ENCODE peak calls at places on chromosome 4, in seven cellular contexts. Q, J, V, R, N, W and I are unnamed samples.

GRCh38 chr4:118773082-118773792 is 62.7 kb downstream of the SEC24D start:
- DNase-seq in Q (no peak), J (no peak), V (no peak), R (no peak), N (no peak), W (no peak), I (no peak)

GRCh38 chr4:140756292-140757219 is at the start of gene TBC1D9:
- DNase-seq in Q (peak), J (peak), V (no peak), R (peak), N (no peak), W (peak), I (peak)

GRCh38 chr4:74522251-74522991 is 77.5 kb downstream of the AREG start:
- DNase-seq in Q (no peak), J (no peak), V (no peak), R (no peak), N (no peak), W (no peak), I (no peak)

GRCh38 chr4:185396724-185397402 is at the start of gene ANKRD37:
- DNase-seq in Q (peak), J (no peak), V (no peak), R (no peak), N (no peak), W (no peak), I (no peak)

GRCh38 chr4:4577359-4577875 is 35.6 kb upstream of the STX18 start:
- DNase-seq in Q (no peak), J (no peak), V (no peak), R (no peak), N (no peak), W (no peak), I (no peak)

GRCh38 chr4:156968479-156968984 is 3.1 kb downstream of the PDGFC start:
- DNase-seq in Q (peak), J (peak), V (no peak), R (no peak), N (no peak), W (no peak), I (peak)

GRCh38 chr4:147707892-147708672 is 23.8 kb upstream of the ARHGAP10 start:
- DNase-seq in Q (peak), J (peak), V (peak), R (no peak), N (peak), W (peak), I (no peak)

GRCh38 chr4:56264861-56265260 is 122.4 kb downstream of the AASDH start:
- DNase-seq in Q (no peak), J (no peak), V (no peak), R (no peak), N (no peak), W (no peak), I (no peak)

GRCh38 chr4:151013491-151013890 is 1.6 kb downstream of the LRBA start:
- DNase-seq in Q (no peak), J (no peak), V (no peak), R (no peak), N (no peak), W (no peak), I (no peak)

GRCh38 chr4:86032476-86033022 is 327.3 kb downstream of the MAPK10 start:
- DNase-seq in Q (peak), J (no peak), V (no peak), R (no peak), N (no peak), W (no peak), I (no peak)

GRCh38 chr4:77007358-77008230 is 58.0 kb downstream of the SEPTIN11 start:
- DNase-seq in Q (peak), J (peak), V (no peak), R (no peak), N (no peak), W (no peak), I (peak)

GRCh38 chr4:4862665-4863482 is 3.4 kb downstream of the MSX1 start:
- DNase-seq in Q (no peak), J (no peak), V (no peak), R (no peak), N (no peak), W (no peak), I (no peak)

GRCh38 chr4:168273838-168274237 is 44.7 kb downstream of the DDX60 start:
- DNase-seq in Q (no peak), J (no peak), V (no peak), R (no peak), N (no peak), W (no peak), I (no peak)

GRCh38 chr4:181528570-181529184 is 714.5 kb upstream of the TENM3 start:
- DNase-seq in Q (peak), J (peak), V (no peak), R (peak), N (no peak), W (no peak), I (no peak)

GRCh38 chr4:22237846-22238513 is 277.9 kb downstream of the ADGRA3 start:
- DNase-seq in Q (no peak), J (no peak), V (no peak), R (no peak), N (no peak), W (no peak), I (no peak)

GRCh38 chr4:76600447-76600846 is 165.4 kb downstream of the SHROOM3 start:
- DNase-seq in Q (no peak), J (no peak), V (no peak), R (no peak), N (no peak), W (no peak), I (no peak)

GRCh38 chr4:18041114-18041513 is 19.6 kb upstream of the LCORL start:
- DNase-seq in Q (no peak), J (no peak), V (no peak), R (no peak), N (no peak), W (no peak), I (no peak)

GRCh38 chr4:108053281-108053701 is 63.6 kb downstream of the HADH start:
- DNase-seq in Q (no peak), J (no peak), V (no peak), R (no peak), N (no peak), W (no peak), I (no peak)

GRCh38 chr4:24800273-24800880 is 5.0 kb downstream of the SOD3 start:
- DNase-seq in Q (no peak), J (no peak), V (no peak), R (no peak), N (no peak), W (no peak), I (no peak)

GRCh38 chr4:6692806-6693205 is 872 bp upstream of the S100P start:
- DNase-seq in Q (peak), J (no peak), V (no peak), R (no peak), N (no peak), W (no peak), I (no peak)

GRCh38 chr4:125319311-125319710 is 4.6 kb downstream of the FAT4 start:
- DNase-seq in Q (no peak), J (no peak), V (no peak), R (no peak), N (no peak), W (no peak), I (no peak)

GRCh38 chr4:117085185-117085701 is at the start of gene TRAM1L1:
- DNase-seq in Q (peak), J (peak), V (no peak), R (peak), N (no peak), W (no peak), I (no peak)

GRCh38 chr4:173169178-173169427 is 492 bp downstream of the GALNT7 start:
- DNase-seq in Q (no peak), J (no peak), V (no peak), R (no peak), N (no peak), W (no peak), I (no peak)

GRCh38 chr4:1577818-1578217 is 106.3 kb downstream of the FAM53A start:
- DNase-seq in Q (no peak), J (no peak), V (no peak), R (no peak), N (no peak), W (no peak), I (no peak)

GRCh38 chr4:79623125-79623905 is 215.3 kb upstream of the GK2 start:
- DNase-seq in Q (no peak), J (no peak), V (no peak), R (peak), N (no peak), W (no peak), I (no peak)

GRCh38 chr4:7365472-7366179 is 69.1 kb downstream of the PSAPL1 start:
- DNase-seq in Q (no peak), J (no peak), V (no peak), R (peak), N (no peak), W (no peak), I (no peak)

GRCh38 chr4:168071304-168071703 is 21.0 kb upstream of the ANXA10 start:
- DNase-seq in Q (no peak), J (no peak), V (no peak), R (no peak), N (no peak), W (no peak), I (no peak)

GRCh38 chr4:68349361-68350360 is at the start of gene YTHDC1:
- DNase-seq in Q (peak), J (peak), V (peak), R (peak), N (peak), W (peak), I (peak)

GRCh38 chr4:183504930-183505555 is at the start of gene ING2:
- DNase-seq in Q (peak), J (no peak), V (no peak), R (peak), N (no peak), W (no peak), I (no peak)

GRCh38 chr4:73172166-73172565 is 86.4 kb downstream of the ANKRD17 start:
- DNase-seq in Q (no peak), J (no peak), V (no peak), R (no peak), N (no peak), W (no peak), I (no peak)

GRCh38 chr4:7206856-7207567 is 14.7 kb downstream of the SORCS2 start:
- DNase-seq in Q (peak), J (no peak), V (no peak), R (peak), N (no peak), W (no peak), I (no peak)

GRCh38 chr4:38131371-38132139 is 171.4 kb downstream of the PTTG2 start:
- DNase-seq in Q (no peak), J (peak), V (peak), R (no peak), N (peak), W (peak), I (peak)

GRCh38 chr4:186701273-186701672 is 22.4 kb downstream of the FAT1 start:
- DNase-seq in Q (no peak), J (no peak), V (no peak), R (no peak), N (no peak), W (no peak), I (no peak)

GRCh38 chr4:73608677-73609594 is 11.3 kb downstream of the RASSF6 start:
- DNase-seq in Q (no peak), J (no peak), V (no peak), R (no peak), N (no peak), W (no peak), I (no peak)

GRCh38 chr4:76023381-76023780 is at the start of gene CXCL10:
- DNase-seq in Q (no peak), J (no peak), V (no peak), R (no peak), N (no peak), W (no peak), I (no peak)

GRCh38 chr4:163331629-163332360 is 601 bp downstream of the NPY1R start:
- DNase-seq in Q (no peak), J (no peak), V (no peak), R (no peak), N (no peak), W (no peak), I (no peak)

GRCh38 chr4:40613456-40613855 is 16.2 kb downstream of the RBM47 start:
- DNase-seq in Q (no peak), J (no peak), V (no peak), R (no peak), N (no peak), W (no peak), I (no peak)

GRCh38 chr4:139521764-139522373 is 34.1 kb downstream of the SETD7 start:
- DNase-seq in Q (no peak), J (no peak), V (no peak), R (no peak), N (no peak), W (no peak), I (no peak)